ENCODE peak calls at places on chromosomes 3 and 15, in six cellular contexts. V is Peyer's patch, K is GM12864, R is esophagus squamous epithelium, C is choroid plexus epithelial cell, Z is kidney. H is an unnamed sample.

GRCh38 chr3:123660900-123661299 is 76.0 kb upstream of the HACD2 start:
- DNase-seq in V (peak), K (no peak), R (no peak), C (peak), Z (peak), H (peak)

GRCh38 chr3:174784206-174784934 is 74.8 kb upstream of the NAALADL2 start:
- DNase-seq in V (no peak), K (no peak), R (no peak), C (no peak), Z (no peak), H (no peak)

GRCh38 chr3:187066228-187066995 is 72.9 kb downstream of the RPL39L start:
- DNase-seq in V (no peak), K (peak), R (no peak), C (peak), Z (no peak), H (peak)

GRCh38 chr15:79644091-79644490 is 212.0 kb downstream of the MINAR1 start:
- DNase-seq in V (no peak), K (no peak), R (no peak), C (peak), Z (no peak), H (peak)

GRCh38 chr3:170259853-170260386 is 37.7 kb downstream of the PRKCI start:
- DNase-seq in V (no peak), K (no peak), R (no peak), C (peak), Z (no peak), H (no peak)

GRCh38 chr3:195805181-195805580 is 6.5 kb downstream of the MUC4 start:
- DNase-seq in V (peak), K (no peak), R (no peak), C (no peak), Z (peak), H (no peak)

GRCh38 chr15:96551196-96551595 is 220.7 kb downstream of the NR2F2 start:
- DNase-seq in V (no peak), K (no peak), R (no peak), C (no peak), Z (no peak), H (no peak)

GRCh38 chr3:50226888-50227389 is 9.1 kb upstream of the GNAI2 start:
- DNase-seq in V (no peak), K (no peak), R (no peak), C (peak), Z (peak), H (peak)

DNA sequence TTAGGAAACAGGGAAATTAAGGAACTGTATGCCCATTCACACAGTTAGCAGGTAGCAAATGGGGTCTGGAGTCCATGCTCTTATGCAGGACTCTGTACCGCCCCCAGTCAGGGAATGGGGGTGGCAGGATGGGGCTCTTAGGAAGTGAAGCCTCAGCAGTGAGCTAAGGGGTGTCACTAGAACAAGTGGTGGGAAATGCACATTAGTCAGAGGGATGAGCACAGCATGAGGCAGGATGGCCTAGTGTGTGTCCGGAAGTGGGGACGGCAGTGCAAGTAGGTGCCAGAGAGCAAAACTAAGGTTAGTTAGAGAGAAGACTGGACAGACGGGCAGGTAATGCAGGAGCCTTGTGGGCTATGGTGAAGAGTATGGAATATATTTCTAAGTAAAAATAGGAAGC is 60.7 kb downstream of the ST3GAL6 start:
- DNase-seq in V (no peak), K (no peak), R (no peak), C (peak), Z (no peak), H (peak)
- H3K4me3 ChIP-seq in V (no peak), K (no peak), R (no peak), C (no peak), Z (no peak), H (no peak)

GRCh38 chr3:61924991-61925390 is 363.6 kb downstream of the PTPRG start:
- DNase-seq in V (no peak), K (no peak), R (no peak), C (no peak), Z (no peak), H (no peak)
- TF ChIP-seq CTCF in V (no peak), K (no peak), R (no peak), C (no peak), Z (no peak), H (no peak)

DNA sequence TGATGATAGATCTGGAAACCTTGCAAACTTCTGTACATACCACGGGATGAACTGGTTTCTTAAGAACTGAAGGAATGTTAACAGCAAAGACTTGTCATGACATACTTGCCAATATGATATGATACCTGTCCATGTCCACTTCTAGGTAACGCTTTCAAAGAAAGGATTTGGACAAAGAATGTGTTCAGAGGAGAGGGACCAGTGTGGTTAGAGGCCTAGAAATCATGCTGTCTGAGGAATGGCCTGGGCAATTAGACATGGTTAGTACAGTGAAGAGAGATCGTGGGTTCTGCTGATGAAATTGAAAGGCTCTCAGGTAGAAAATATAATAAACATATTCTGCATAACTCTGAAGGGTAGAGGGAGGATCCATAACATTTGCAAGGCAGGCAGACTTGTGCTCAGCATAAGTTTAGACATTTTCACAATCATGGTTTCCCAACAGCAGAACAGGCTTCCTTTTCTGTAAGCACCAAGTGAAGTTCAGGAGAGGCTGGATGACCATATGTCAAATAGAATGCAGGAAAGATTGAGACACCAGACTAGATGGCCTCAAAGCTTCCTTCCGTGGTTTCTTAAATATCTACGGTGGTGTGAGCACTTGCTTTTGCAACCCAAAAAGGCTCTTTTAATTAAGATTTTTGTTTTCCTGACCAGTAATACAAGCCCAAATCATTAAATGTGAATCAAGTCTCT is 39.9 kb downstream of the TGFBR2 start:
- DNase-seq in V (no peak), K (no peak), R (no peak), C (peak), Z (no peak), H (no peak)
- H3K4me3 ChIP-seq in V (no peak), K (no peak), R (no peak), C (no peak), Z (no peak), H (no peak)

GRCh38 chr3:78140274-78140673 is 1100.4 kb downstream of the ROBO2 start:
- DNase-seq in V (no peak), K (no peak), R (no peak), C (peak), Z (no peak), H (no peak)
- TF ChIP-seq CTCF in V (no peak), K (no peak), R (no peak), C (peak), Z (no peak), H (no peak)

H was measured in cardiac fibroblast.